ENCODE peak calls at places on chromosomes 11 and 22, in five cellular contexts. Y, W, I, L and F are unnamed samples.

GRCh38 chr11:12121011-12121410 is 10.6 kb downstream of the MICAL2 start:
- DNase-seq in W (no peak), L (no peak), Y (no peak), I (no peak), F (no peak)

GRCh38 chr11:27408231-27408630 is 45.2 kb upstream of the CCDC34 start:
- DNase-seq in W (peak; percentile 67), Y (no peak), I (no peak), L (no peak), F (no peak)

GRCh38 chr11:75667268-75667830 is 1.5 kb downstream of the MAP6 start:
- DNase-seq in W (peak; percentile 21), I (peak; percentile 52), Y (no peak), L (no peak), F (peak; percentile 80)

GRCh38 chr11:135075740-135076139 is 663.7 kb upstream of the B3GAT1 start:
- DNase-seq in W (peak; percentile 19), I (peak; percentile 65), L (no peak), Y (no peak), F (peak; percentile 88)

GRCh38 chr11:12157241-12157661 is 46.9 kb downstream of the MICAL2 start:
- DNase-seq in L (no peak), Y (no peak), W (peak; percentile 78), I (no peak), F (no peak)

GRCh38 chr11:134844838-134845237 is 432.8 kb upstream of the B3GAT1 start:
- DNase-seq in L (no peak), I (no peak), W (no peak), Y (no peak), F (no peak)

GRCh38 chr11:21798216-21798615 is 394.7 kb upstream of the ANO5 start:
- DNase-seq in L (no peak), Y (no peak), W (no peak), I (no peak), F (no peak)

GRCh38 chr11:2806351-2807058 is 79.1 kb downstream of the CDKN1C start:
- DNase-seq in I (peak; percentile 8), L (no peak), Y (no peak), W (no peak), F (peak; percentile 31)

GRCh38 chr11:11588243-11588642 is 33.6 kb downstream of the GALNT18 start:
- DNase-seq in I (no peak), W (no peak), L (no peak), Y (no peak), F (no peak)

GRCh38 chr11:84227970-84228369 is 941.8 kb upstream of the CCDC90B start:
- DNase-seq in W (no peak), I (no peak), Y (no peak), L (no peak), F (no peak)

GRCh38 chr11:19279455-19279854 is 38.7 kb upstream of the E2F8 start:
- DNase-seq in W (no peak), Y (no peak), I (no peak), L (no peak), F (no peak)

GRCh38 chr11:86818466-86819282 is 18.3 kb downstream of the PRSS23 start:
- DNase-seq in L (no peak), Y (no peak), W (peak; percentile 85), I (no peak), F (no peak)

GRCh38 chr22:50620861-50621490 is 7.0 kb downstream of the ARSA start:
- DNase-seq in L (no peak), W (no peak), I (no peak), Y (no peak), F (no peak)

GRCh38 chr22:46791201-46791731 is 28.8 kb downstream of the TBC1D22A start:
- DNase-seq in Y (no peak), I (no peak), L (no peak), W (peak; percentile 59), F (no peak)

GRCh38 chr22:41003041-41003440 is 51.9 kb downstream of the RBX1 start:
- DNase-seq in L (no peak), Y (no peak), W (no peak), I (no peak), F (no peak)

DNA sequence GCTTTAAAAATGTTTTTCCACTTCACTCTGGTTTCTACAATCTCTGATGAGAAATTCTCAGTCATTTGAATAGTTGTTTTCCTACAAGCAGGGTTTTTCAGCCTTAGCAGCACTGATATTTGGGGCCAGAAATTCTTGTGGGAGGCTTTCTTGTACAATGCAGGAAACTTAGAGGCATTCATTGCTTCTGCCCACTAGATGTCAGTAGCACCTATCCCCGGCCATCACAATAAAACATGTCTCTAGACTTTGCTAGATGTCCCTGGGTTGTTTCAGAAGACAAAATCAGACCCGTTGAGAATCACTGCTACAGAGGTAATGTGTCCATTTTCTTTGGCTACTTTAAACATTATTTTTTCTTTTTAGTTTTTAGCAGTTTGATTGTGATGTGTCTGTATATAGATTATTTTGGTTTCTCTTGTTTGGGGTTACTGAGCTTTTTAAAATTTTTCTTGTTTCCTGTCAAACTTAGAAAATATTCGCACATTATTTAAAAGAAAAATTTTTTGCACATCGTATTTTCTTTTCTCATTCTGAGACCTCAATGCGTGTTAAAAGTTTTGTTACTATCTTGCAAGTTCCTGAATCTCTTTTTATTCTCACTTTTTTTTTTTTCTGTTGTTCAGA is 60.8 kb upstream of the CCDC179 start:
- DNase-seq in Y (peak; percentile 4), L (no peak), I (peak; percentile 29), W (peak; percentile 70), F (no peak)
- TF ChIP-seq CTCF in Y (peak; percentile 85), L (peak; percentile 39), I (peak; percentile 75), W (peak; percentile 88), F (peak; percentile 52)

DNA sequence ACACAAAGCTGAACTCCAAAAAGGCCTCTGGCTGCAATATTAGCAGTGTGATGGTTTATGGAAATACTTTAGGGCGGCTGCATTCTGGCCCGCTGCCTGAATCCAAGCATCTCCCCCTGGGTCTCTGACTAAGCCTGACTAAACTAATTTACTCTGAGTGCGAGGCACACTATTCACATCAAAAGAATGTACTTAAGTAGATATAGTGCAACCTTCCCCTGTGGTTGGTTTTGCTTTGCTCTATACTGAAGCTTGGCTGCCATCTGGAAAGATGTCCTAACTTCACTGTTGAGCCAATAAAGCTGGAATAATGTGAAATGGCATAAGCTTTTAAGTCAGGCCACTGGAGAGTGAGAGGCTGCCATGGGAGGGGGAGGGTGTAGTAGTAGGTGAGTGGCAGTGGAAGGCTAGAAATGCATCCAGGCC is 321.6 kb downstream of the AASDHPPT start:
- DNase-seq in I (no peak), W (peak; percentile 99), Y (peak; percentile 97), L (no peak), F (no peak)
- TF ChIP-seq CTCF in I (no peak), W (no peak), Y (no peak), L (no peak), F (no peak)

DNA sequence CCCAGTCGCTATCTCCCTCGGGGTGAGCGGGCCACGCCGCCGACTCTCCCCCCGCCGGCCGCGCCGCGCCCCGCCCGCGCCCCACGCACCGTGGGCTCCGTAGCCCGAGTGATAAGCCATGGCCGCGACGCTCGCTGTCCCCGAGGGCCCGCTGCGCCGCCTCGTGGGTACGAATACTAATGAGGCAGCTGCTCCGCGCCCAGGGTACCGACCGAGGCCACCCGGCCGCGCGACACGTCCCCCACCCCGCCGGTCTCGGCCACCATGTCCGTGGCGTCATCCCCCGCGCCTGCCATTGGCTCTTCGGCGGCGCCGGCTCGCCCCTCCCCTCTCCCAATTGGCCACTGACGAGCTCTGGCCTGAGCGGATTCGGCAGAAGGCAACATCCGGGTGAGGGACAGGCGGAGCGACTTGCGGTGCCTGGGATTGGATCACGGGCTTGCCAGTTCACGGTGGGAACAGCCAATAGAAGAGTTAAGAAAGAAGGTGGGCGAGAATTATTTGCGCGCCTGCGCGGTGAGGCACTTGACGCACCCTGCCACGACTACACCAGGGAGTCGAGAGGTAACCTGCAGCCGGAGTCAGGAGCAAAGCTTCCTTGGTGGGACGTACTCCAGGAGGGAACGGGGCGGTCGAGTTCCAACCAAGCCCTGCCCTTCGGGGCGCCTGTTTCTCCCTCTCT is at the start of gene YIF1A:
- DNase-seq in W (peak; percentile 100), L (peak; percentile 96), I (peak; percentile 97), Y (peak; percentile 97), F (peak; percentile 99)
- TF ChIP-seq CTCF in W (no peak), L (no peak), I (no peak), Y (no peak), F (no peak)

GRCh38 chr11:113553905-113554304 is 78.7 kb upstream of the DRD2 start:
- DNase-seq in I (no peak), W (no peak), Y (no peak), L (no peak), F (peak; percentile 63)

GRCh38 chr11:113551645-113552044 is 76.4 kb upstream of the DRD2 start:
- DNase-seq in I (no peak), L (no peak), W (no peak), Y (no peak), F (no peak)

GRCh38 chr11:113552271-113552670 is 77.1 kb upstream of the DRD2 start:
- DNase-seq in L (no peak), W (no peak), Y (no peak), I (no peak), F (no peak)

GRCh38 chr11:113554531-113554930 is 79.3 kb upstream of the DRD2 start:
- DNase-seq in L (no peak), Y (no peak), I (no peak), W (no peak), F (no peak)

DNA sequence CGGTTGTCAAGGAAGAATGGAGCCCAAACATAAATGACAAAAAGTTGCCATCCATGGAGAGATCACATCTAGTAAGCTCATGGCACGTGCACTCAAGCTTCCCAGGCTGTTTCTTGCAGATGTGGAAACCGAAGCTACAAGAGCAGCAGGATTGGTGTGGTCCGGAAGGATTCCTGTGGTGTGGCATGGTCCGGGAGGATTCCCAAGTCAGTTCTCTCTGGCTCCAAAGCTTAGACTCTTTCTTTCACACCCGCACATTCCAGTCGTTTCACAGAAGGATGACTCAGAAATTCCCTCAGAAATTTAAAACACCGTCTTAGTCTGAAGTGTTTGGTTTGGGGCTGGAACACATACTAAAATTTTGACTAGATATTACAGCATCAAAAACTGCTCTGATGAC is 78.0 kb upstream of the DRD2 start:
- DNase-seq in L (no peak), Y (peak; percentile 95), W (peak; percentile 98), I (no peak), F (no peak)
- TF ChIP-seq CTCF in L (no peak), Y (no peak), W (no peak), I (no peak), F (no peak)

DNA sequence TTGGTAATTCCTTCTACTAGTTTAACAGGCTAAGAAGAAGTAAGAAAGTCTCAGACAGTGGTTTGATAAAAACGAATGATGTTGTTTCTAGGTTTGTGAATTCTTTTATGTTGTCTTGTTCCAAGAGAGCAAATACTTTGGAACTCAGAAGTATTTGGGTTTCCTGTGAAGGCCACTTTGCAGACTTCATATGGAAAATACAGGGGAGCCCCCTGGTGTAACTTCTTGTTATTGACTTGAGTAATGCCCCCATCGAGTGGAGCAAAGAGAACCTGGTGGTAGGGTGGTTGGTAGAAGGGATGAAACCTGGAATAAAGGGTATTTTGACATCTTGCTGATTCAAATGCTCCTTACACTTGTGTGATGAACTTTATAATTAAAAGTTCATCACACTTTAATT is 40.0 kb upstream of the PTH start:
- DNase-seq in L (no peak), W (no peak), I (no peak), Y (no peak), F (no peak)
- TF ChIP-seq CTCF in L (no peak), W (no peak), I (no peak), Y (no peak), F (no peak)